ENCODE peak calls at places on chromosomes 7 and 10, in nine cellular contexts. S is progenitor cell of endocrine pancreas, L is ACHN, F is endodermal cell, N is endothelial cell, G is astrocyte of the spinal cord, B is head of caudate nucleus, Z is AG04450, M is right lobe of liver. X is an unnamed sample.

GRCh38 chr10:132817701-132818211 is 31.8 kb upstream of the NKX6-2 start:
- DNase-seq in N (no peak), Z (no peak), G (no peak), S (no peak), F (peak; percentile 28), L (no peak), M (no peak), B (no peak), X (no peak)

GRCh38 chr7:42758124-42758523 is 153.7 kb downstream of the C7orf25 start:
- DNase-seq in B (no peak), M (no peak), G (no peak), S (no peak), N (no peak), F (no peak), Z (no peak), L (no peak), X (no peak)

GRCh38 chr10:30172096-30172495 is 112.7 kb upstream of the JCAD start:
- DNase-seq in M (no peak), S (no peak), Z (no peak), F (no peak), N (no peak), B (no peak), L (no peak), G (no peak), X (no peak)

GRCh38 chr7:143345428-143345900 is 17.0 kb downstream of the FAM131B start:
- DNase-seq in F (peak; percentile 94), M (peak; percentile 64), S (peak; percentile 71), Z (no peak), B (peak; percentile 61), L (peak; percentile 59), N (peak; percentile 74), G (peak; percentile 28), X (no peak)

GRCh38 chr10:45404087-45404769 is 30.2 kb downstream of the ALOX5 start:
- DNase-seq in B (peak; percentile 33), N (no peak), S (no peak), Z (no peak), L (no peak), F (peak; percentile 23), M (no peak), G (no peak), X (no peak)

GRCh38 chr7:2196381-2197378 is 36.1 kb downstream of the MAD1L1 start:
- DNase-seq in F (no peak), B (no peak), G (no peak), L (no peak), S (no peak), M (no peak), N (no peak), Z (no peak), X (no peak)

GRCh38 chr10:71426058-71426605 is 29.4 kb downstream of the CDH23 start:
- DNase-seq in S (no peak), B (no peak), G (no peak), N (no peak), M (no peak), F (peak; percentile 46), L (no peak), Z (no peak), X (no peak)

GRCh38 chr10:79404231-79404609 is 41.2 kb downstream of the ZCCHC24 start:
- DNase-seq in B (no peak), Z (peak; percentile 42), L (no peak), G (peak; percentile 81), N (peak; percentile 65), F (peak; percentile 81), S (no peak), M (peak; percentile 51), X (no peak)

GRCh38 chr10:70650751-70651150 is 21.6 kb upstream of the ADAMTS14 start:
- DNase-seq in S (no peak), N (no peak), F (no peak), M (no peak), L (no peak), B (no peak), Z (no peak), G (no peak), X (no peak)

GRCh38 chr10:5945561-5946418 is 31.6 kb downstream of the IL15RA start:
- DNase-seq in Z (peak; percentile 93), L (no peak), G (peak; percentile 92), B (peak; percentile 25), S (no peak), N (peak; percentile 52), F (no peak), M (peak; percentile 67), X (no peak)

GRCh38 chr7:44638611-44639557 is 32.5 kb downstream of the OGDH start:
- DNase-seq in S (no peak), Z (no peak), N (peak; percentile 30), G (peak; percentile 74), M (peak; percentile 67), B (peak; percentile 29), L (peak; percentile 67), F (peak; percentile 66), X (no peak)

GRCh38 chr10:117134084-117135025 is 3.7 kb downstream of the VAX1 start:
- DNase-seq in F (peak; percentile 83), B (peak; percentile 54), M (no peak), Z (no peak), G (no peak), N (peak; percentile 64), S (no peak), L (no peak), X (no peak)

GRCh38 chr7:40072268-40072667 is 62.2 kb downstream of the MPLKIP start:
- DNase-seq in Z (no peak), M (no peak), B (no peak), S (no peak), L (no peak), F (no peak), G (no peak), N (no peak), X (no peak)

GRCh38 chr7:11203688-11204087 is 230.0 kb downstream of the PHF14 start:
- DNase-seq in G (no peak), Z (no peak), L (no peak), B (no peak), M (no peak), N (no peak), F (no peak), S (no peak), X (no peak)

GRCh38 chr10:95328013-95328412 is 37.2 kb upstream of the PDLIM1 start:
- DNase-seq in B (no peak), N (no peak), M (no peak), Z (no peak), G (no peak), L (no peak), S (no peak), F (no peak), X (no peak)

GRCh38 chr10:4533626-4534025 is 292.4 kb upstream of the AKR1E2 start:
- DNase-seq in S (no peak), M (no peak), F (no peak), B (no peak), Z (no peak), L (no peak), G (no peak), N (no peak), X (no peak)

GRCh38 chr7:100887186-100887954 is 2.1 kb downstream of the UFSP1 start:
- DNase-seq in Z (no peak), B (no peak), F (no peak), L (no peak), S (no peak), G (no peak), M (no peak), N (no peak), X (no peak)

GRCh38 chr10:77350711-77351119 is 286.9 kb downstream of the KCNMA1 start:
- DNase-seq in B (no peak), N (no peak), G (peak; percentile 99), F (no peak), Z (peak; percentile 97), S (no peak), L (peak; percentile 99), M (no peak), X (no peak)

GRCh38 chr10:48456808-48457761 is 147.8 kb downstream of the ARHGAP22 start:
- DNase-seq in L (no peak), F (peak; percentile 43), M (no peak), N (no peak), G (no peak), B (peak; percentile 5), S (no peak), Z (no peak), X (no peak)

GRCh38 chr7:26860361-26860760 is 4.0 kb downstream of the SKAP2 start:
- DNase-seq in G (no peak), Z (no peak), N (no peak), S (no peak), B (no peak), F (no peak), M (no peak), L (peak; percentile 68), X (peak; percentile 30)

GRCh38 chr10:97724341-97724941 is 10.9 kb downstream of the MARVELD1 start:
- DNase-seq in B (no peak), N (no peak), Z (no peak), F (no peak), S (no peak), L (no peak), G (no peak), M (no peak), X (no peak)

GRCh38 chr10:24505759-24506158 is 217.9 kb downstream of the ARHGAP21 start:
- DNase-seq in M (no peak), B (no peak), N (no peak), Z (no peak), L (no peak), F (no peak), S (no peak), G (peak; percentile 37), X (no peak)

GRCh38 chr10:22319559-22320558 is 1.0 kb upstream of the BMI1 start:
- DNase-seq in S (no peak), F (no peak), Z (no peak), B (peak; percentile 28), N (no peak), L (peak; percentile 8), M (peak; percentile 19), G (no peak), X (no peak)

GRCh38 chr10:70784476-70784875 is 701 bp downstream of the TBATA start:
- DNase-seq in F (no peak), G (peak; percentile 25), M (no peak), B (no peak), S (no peak), L (no peak), N (no peak), Z (no peak), X (no peak)

GRCh38 chr10:56319386-56319785 is 41.7 kb downstream of the ZWINT start:
- DNase-seq in Z (peak; percentile 8), B (no peak), L (peak; percentile 4), M (no peak), F (no peak), S (no peak), G (peak; percentile 68), N (no peak), X (no peak)

GRCh38 chr7:110827287-110827855 is 263.6 kb upstream of the LRRN3 start:
- DNase-seq in B (no peak), S (no peak), M (no peak), L (no peak), Z (no peak), G (no peak), F (no peak), N (no peak), X (no peak)